ENCODE peak calls at places on chromosomes 3 and 15, in five cellular contexts. H is K562, R is HepG2, F is H1, S is GM12878. I is an unnamed sample.

GRCh38 chr3:184380210-184380626 is 364 bp downstream of the CHRD start:
- DNase-seq in F (no peak), R (peak), H (peak), S (no peak), I (peak)

GRCh38 chr3:72446406-72447058 is 401.7 kb downstream of the SHQ1 start:
- DNase-seq in H (no peak), F (no peak), S (no peak), R (no peak), I (no peak)

GRCh38 chr3:136883967-136884720 is 22.1 kb downstream of the NCK1 start:
- DNase-seq in R (no peak), F (no peak), H (no peak), S (no peak), I (no peak)

GRCh38 chr3:112038863-112039262 is 4.3 kb downstream of the TMPRSS7 start:
- DNase-seq in H (no peak), F (no peak), R (no peak), S (peak), I (no peak)

GRCh38 chr3:154214320-154214719 is 93.1 kb downstream of the ARHGEF26 start:
- DNase-seq in S (no peak), F (no peak), R (no peak), H (no peak), I (no peak)

GRCh38 chr3:101531473-101532086 is 18.6 kb upstream of the SENP7 start:
- DNase-seq in F (no peak), R (no peak), H (peak), S (no peak), I (no peak)

GRCh38 chr15:33201376-33202189 is 7.1 kb upstream of the FMN1 start:
- DNase-seq in F (peak), R (peak), H (peak), S (peak), I (peak)

GRCh38 chr3:171212648-171213047 is 186.1 kb upstream of the SLC2A2 start:
- DNase-seq in F (no peak), S (no peak), H (no peak), R (no peak), I (no peak)

GRCh38 chr15:37636736-37637135 is 297.7 kb upstream of the TMCO5A start:
- DNase-seq in H (no peak), S (no peak), R (no peak), F (no peak), I (no peak)

DNA sequence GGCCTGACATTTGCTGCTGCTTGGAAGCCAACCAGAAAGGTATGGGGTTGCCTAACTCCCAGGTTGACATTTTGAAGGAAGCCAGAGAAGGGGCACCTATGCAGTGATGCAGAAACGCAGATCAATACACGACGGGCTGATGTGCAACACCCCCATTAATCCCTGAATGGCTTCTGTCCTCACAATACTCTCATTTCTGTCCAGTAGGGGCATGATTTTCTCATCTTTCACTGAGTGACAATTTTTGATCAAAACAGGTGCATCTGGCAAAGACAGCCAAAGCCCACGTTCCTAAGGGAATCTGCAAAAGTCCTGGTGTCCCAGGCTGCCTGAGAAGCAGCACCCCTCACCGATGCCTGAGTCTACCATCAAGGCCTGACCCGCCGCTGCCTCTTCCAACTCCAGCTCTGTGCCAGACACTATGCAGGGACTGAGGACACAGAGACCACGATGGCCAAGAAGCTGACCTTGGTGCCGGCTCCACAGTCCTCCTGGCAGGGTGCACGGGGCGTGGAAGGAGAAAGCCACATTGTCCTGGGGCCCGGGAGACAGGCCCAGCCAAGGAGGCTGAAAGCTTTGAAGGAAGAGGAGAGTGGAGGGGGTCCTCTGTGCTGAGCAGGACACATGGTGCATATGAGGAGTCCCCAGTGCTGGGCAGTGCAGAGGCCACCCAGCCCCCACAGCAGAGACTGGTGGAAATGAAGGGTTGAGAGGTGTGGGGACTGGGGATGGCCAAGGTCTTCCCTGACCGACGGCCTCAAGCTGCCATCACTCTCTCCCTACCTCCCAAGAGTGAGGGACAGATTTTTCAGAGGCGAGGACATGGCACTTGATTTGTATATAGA is 159.6 kb downstream of the NUP210 start:
- DNase-seq in F (no peak), S (no peak), R (no peak), H (no peak), I (no peak)
- TF ChIP-seq USF2 in F (no peak), S (no peak), R (no peak), H (no peak), I (no peak)

GRCh38 chr3:16192176-16192811 is 17.8 kb downstream of the GALNT15 start:
- DNase-seq in F (no peak), S (no peak), R (no peak), H (no peak), I (no peak)
- TF ChIP-seq POLR2AphosphoS5 in F (no peak), S (no peak), R (no peak), H (no peak), I (no peak)

GRCh38 chr15:59522988-59523461 is 85.0 kb downstream of the FAM81A start:
- DNase-seq in H (no peak), S (no peak), R (no peak), F (no peak), I (no peak)

GRCh38 chr15:59528429-59528828 is 83.2 kb upstream of the GCNT3 start:
- DNase-seq in H (no peak), F (no peak), R (no peak), S (no peak), I (no peak)

GRCh38 chr15:59523702-59524101 is 85.7 kb downstream of the FAM81A start:
- DNase-seq in S (no peak), H (no peak), R (no peak), F (no peak), I (no peak)

GRCh38 chr15:59521443-59521842 is 83.5 kb downstream of the FAM81A start:
- DNase-seq in H (no peak), F (no peak), R (no peak), S (no peak), I (no peak)

DNA sequence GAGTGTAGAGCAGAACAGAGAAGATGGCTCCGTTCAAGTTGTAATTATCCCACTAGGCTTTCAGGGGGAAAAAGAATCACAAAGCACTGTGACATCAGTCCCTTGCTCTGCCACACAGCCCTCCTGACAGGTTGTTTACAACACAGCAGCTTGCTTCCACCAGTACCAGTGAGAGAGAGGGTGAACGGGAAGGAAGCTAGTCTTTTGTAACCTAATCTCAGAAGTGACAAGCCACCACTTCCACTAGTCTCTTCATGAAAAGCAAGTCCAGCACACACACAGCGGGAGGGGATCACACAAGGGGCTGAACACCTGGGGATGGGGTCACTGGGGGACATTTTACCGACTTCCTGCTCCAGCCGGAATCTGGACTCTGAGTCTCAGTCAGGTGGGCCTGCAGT is 86.3 kb downstream of the FAM81A start:
- DNase-seq in S (no peak), H (no peak), R (no peak), F (no peak), I (no peak)
- TF ChIP-seq USF2 in S (no peak), H (no peak), R (no peak), F (no peak), I (no peak)

GRCh38 chr15:90594297-90594696 is 64.6 kb downstream of the CRTC3 start:
- DNase-seq in S (peak), F (no peak), R (no peak), H (no peak), I (no peak)
- TF ChIP-seq POLR2AphosphoS5 in S (no peak), F (no peak), R (no peak), H (no peak), I (no peak)

I was measured in SK-N-SH.